ENCODE peak calls at places on chromosomes 4 and X, in seven cellular contexts. Y, F, Q, S, T, M and R are unnamed samples.

GRCh38 chr4:52106701-52107100 is 55.6 kb downstream of the SPATA18 start:
- ATAC-seq in Y (no peak), F (peak), Q (no peak), S (no peak), T (no peak), M (no peak), R (peak)

GRCh38 chrX:43939187-43939926 is 33.8 kb downstream of the NDP start:
- ATAC-seq in Y (no peak), F (peak), Q (no peak), S (no peak), T (no peak), M (no peak), R (no peak)

GRCh38 chr4:117664706-117665444 is 369.4 kb upstream of the NDST3 start:
- ATAC-seq in Y (no peak), F (no peak), Q (no peak), S (peak), T (no peak), M (no peak), R (no peak)

GRCh38 chr4:154564311-154564710 is 1.5 kb downstream of the FGB start:
- ATAC-seq in Y (no peak), F (no peak), Q (no peak), S (peak), T (no peak), M (no peak), R (no peak)

GRCh38 chr4:151315212-151315886 is 10.1 kb downstream of the SH3D19 start:
- ATAC-seq in Y (no peak), F (peak), Q (peak), S (peak), T (peak), M (no peak), R (peak)

GRCh38 chr4:36651253-36651652 is 369.8 kb downstream of the DTHD1 start:
- ATAC-seq in Y (peak), F (no peak), Q (no peak), S (peak), T (no peak), M (no peak), R (no peak)

GRCh38 chr4:174420317-174420716 is 102.0 kb downstream of the HPGD start:
- ATAC-seq in Y (peak), F (no peak), Q (no peak), S (no peak), T (no peak), M (peak), R (no peak)

GRCh38 chr4:89242864-89243740 is 64.5 kb downstream of the GPRIN3 start:
- ATAC-seq in Y (peak), F (peak), Q (peak), S (no peak), T (peak), M (peak), R (no peak)

GRCh38 chr4:78703079-78703478 is 73.1 kb upstream of the BMP2K start:
- ATAC-seq in Y (no peak), F (no peak), Q (no peak), S (no peak), T (no peak), M (no peak), R (no peak)

GRCh38 chr4:1208266-1208961 is 36.0 kb upstream of the SPON2 start:
- ATAC-seq in Y (no peak), F (no peak), Q (peak), S (peak), T (no peak), M (no peak), R (peak)

GRCh38 chr4:177315767-177316490 is 6.3 kb downstream of the NEIL3 start:
- ATAC-seq in Y (peak), F (no peak), Q (no peak), S (no peak), T (no peak), M (peak), R (peak)

GRCh38 chr4:11483076-11483475 is 54.4 kb upstream of the HS3ST1 start:
- ATAC-seq in Y (no peak), F (no peak), Q (peak), S (no peak), T (no peak), M (no peak), R (no peak)

GRCh38 chr4:162565730-162566129 is 401.9 kb upstream of the FSTL5 start:
- ATAC-seq in Y (no peak), F (no peak), Q (no peak), S (no peak), T (no peak), M (no peak), R (no peak)

GRCh38 chr4:155837203-155837796 is 28.8 kb downstream of the ASIC5 start:
- ATAC-seq in Y (no peak), F (no peak), Q (no peak), S (no peak), T (no peak), M (no peak), R (no peak)

GRCh38 chr4:82421796-82422560 is 8.3 kb downstream of the HNRNPDL start:
- ATAC-seq in Y (peak), F (no peak), Q (peak), S (peak), T (peak), M (no peak), R (peak)

GRCh38 chr4:52684896-52685295 is 25.8 kb upstream of the USP46 start:
- ATAC-seq in Y (no peak), F (no peak), Q (no peak), S (no peak), T (no peak), M (no peak), R (no peak)